ENCODE peak calls at places on chromosomes 3 and 15, in five cellular contexts. B, D, K, C and A are unnamed samples.

GRCh38 chr15:63466378-63467192 is 37.8 kb upstream of the USP3 start:
- DNase-seq in B (no peak), C (peak), D (peak), K (peak), A (peak)

GRCh38 chr3:124248471-124249028 is 256.6 kb upstream of the ROPN1 start:
- DNase-seq in D (no peak), C (no peak), K (peak), B (peak), A (peak)

GRCh38 chr3:174126990-174127758 is 729.6 kb downstream of the NLGN1 start:
- DNase-seq in B (no peak), C (no peak), D (no peak), K (no peak), A (no peak)

GRCh38 chr3:118607915-118608820 is 426.5 kb downstream of the IGSF11 start:
- DNase-seq in B (no peak), K (no peak), D (no peak), C (no peak), A (no peak)

GRCh38 chr3:72354486-72354885 is 493.8 kb downstream of the SHQ1 start:
- DNase-seq in C (no peak), D (no peak), B (no peak), K (no peak), A (no peak)

GRCh38 chr3:197068077-197068476 is 38.5 kb upstream of the MELTF start:
- DNase-seq in C (no peak), B (no peak), K (no peak), D (no peak), A (no peak)

GRCh38 chr3:129187857-129188256 is 4.2 kb upstream of the CNBP start:
- DNase-seq in C (no peak), B (no peak), D (no peak), K (no peak), A (no peak)

GRCh38 chr3:35045106-35045505 is 594.2 kb upstream of the ARPP21 start:
- DNase-seq in B (no peak), D (no peak), K (no peak), C (no peak), A (no peak)

GRCh38 chr3:21056293-21056692 is 694.7 kb downstream of the ZNF385D start:
- DNase-seq in D (no peak), B (no peak), K (no peak), C (no peak), A (no peak)

GRCh38 chr3:37093481-37093880 is 80.9 kb downstream of the LRRFIP2 start:
- DNase-seq in B (no peak), D (no peak), K (no peak), C (no peak), A (no peak)

GRCh38 chr15:93479679-93480078 is 390.7 kb upstream of the RGMA start:
- DNase-seq in D (no peak), C (no peak), K (peak), B (peak), A (no peak)

GRCh38 chr3:180306691-180307090 is 270.0 kb upstream of the PEX5L start:
- DNase-seq in B (no peak), C (no peak), K (no peak), D (no peak), A (peak)

GRCh38 chr15:83065431-83065830 is 1.6 kb downstream of the BTBD1 start:
- DNase-seq in K (no peak), D (no peak), B (no peak), C (no peak), A (no peak)

GRCh38 chr3:33358172-33358781 is 81.0 kb downstream of the FBXL2 start:
- DNase-seq in K (no peak), D (no peak), C (no peak), B (no peak), A (no peak)

GRCh38 chr3:42519568-42519962 is 17.1 kb downstream of the VIPR1 start:
- DNase-seq in B (no peak), K (no peak), C (no peak), D (no peak), A (no peak)

GRCh38 chr3:140736863-140737460 is 59.1 kb downstream of the TRIM42 start:
- DNase-seq in C (no peak), D (peak), B (peak), K (peak), A (peak)

GRCh38 chr3:81352867-81353266 is 408.6 kb downstream of the GBE1 start:
- DNase-seq in K (no peak), B (no peak), C (peak), D (no peak), A (no peak)

GRCh38 chr3:74041068-74041675 is 416.4 kb upstream of the PDZRN3 start:
- DNase-seq in C (no peak), D (no peak), B (no peak), K (no peak), A (no peak)

GRCh38 chr3:2362122-2362521 is 263.5 kb downstream of the CNTN4 start:
- DNase-seq in K (no peak), D (no peak), C (no peak), B (no peak), A (no peak)

GRCh38 chr3:83438177-83438576 is 1520.6 kb upstream of the CADM2 start:
- DNase-seq in K (no peak), C (no peak), B (no peak), D (no peak), A (no peak)

GRCh38 chr3:175672119-175672689 is 813.1 kb downstream of the NAALADL2 start:
- DNase-seq in K (no peak), C (no peak), B (no peak), D (no peak), A (no peak)

GRCh38 chr3:58422756-58423324 is 10.8 kb downstream of the PDHB start:
- DNase-seq in C (no peak), B (no peak), K (no peak), D (no peak), A (no peak)

GRCh38 chr3:32147509-32147908 is 41.1 kb downstream of the GPD1L start:
- DNase-seq in K (no peak), C (no peak), D (no peak), B (no peak), A (no peak)

GRCh38 chr15:41620536-41621199 is 39.5 kb upstream of the MGA start:
- DNase-seq in B (no peak), D (no peak), C (no peak), K (no peak), A (peak)

GRCh38 chr3:47762233-47762632 is 19.5 kb downstream of the SMARCC1 start:
- DNase-seq in B (no peak), C (no peak), K (no peak), D (no peak), A (no peak)

DNA sequence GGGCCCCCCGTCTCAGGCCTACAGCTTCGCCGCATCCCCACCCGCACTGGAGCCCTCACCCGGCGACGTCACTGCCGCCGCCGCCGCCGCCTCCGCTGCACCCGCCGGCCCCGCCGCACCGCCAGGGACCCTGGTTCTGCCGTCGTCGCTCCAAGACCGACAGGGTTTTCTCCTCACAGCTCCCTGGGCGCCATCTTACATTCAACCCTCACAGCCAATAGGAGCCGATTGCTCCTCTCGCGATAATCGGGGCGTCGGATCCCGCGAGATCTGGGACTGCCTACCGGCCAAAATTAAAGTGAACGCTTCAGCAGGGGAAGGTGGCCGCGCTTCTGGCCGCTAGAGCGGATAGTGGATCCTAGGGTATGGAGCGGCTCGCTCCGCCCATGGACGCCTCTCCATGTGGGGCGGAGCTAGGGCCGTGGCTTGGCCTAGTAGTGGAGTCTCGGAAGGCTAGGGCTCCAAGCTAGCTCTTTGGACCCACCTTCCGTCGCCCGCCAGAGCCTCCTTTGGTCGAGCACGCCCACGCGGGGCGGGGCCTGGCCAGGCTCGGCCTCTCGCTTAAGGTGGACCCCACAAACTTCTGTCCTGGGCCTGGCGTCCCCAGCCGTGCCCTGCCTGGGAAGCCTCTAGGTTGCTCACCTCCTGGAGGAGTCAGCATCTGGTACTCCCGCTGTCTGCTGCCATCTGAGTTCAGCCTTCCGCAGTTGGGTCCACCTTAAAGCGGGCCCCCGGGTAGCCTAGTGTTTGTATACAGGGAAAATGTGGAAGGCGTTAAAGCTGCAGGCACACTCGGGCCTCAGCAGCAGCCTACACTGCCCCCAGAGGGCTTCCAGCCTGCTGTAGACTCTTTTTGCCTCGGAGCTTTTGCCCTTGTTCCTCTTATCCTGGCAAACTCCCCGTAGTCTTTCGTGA is at the start of gene QRICH1:
- DNase-seq in D (peak), C (peak), B (peak), K (peak), A (peak)
- TF ChIP-seq POLR2A in D (peak), C (peak), B (peak), K (peak), A (peak)

GRCh38 chr3:52533623-52534280 is at the start of gene NT5DC2:
- DNase-seq in B (peak), C (no peak), K (peak), D (peak), A (peak)

GRCh38 chr3:52532517-52532837 is 1.2 kb downstream of the NT5DC2 start:
- DNase-seq in K (peak), C (no peak), D (no peak), B (peak), A (peak)

GRCh38 chr3:52531636-52532516 is 1.8 kb downstream of the NT5DC2 start:
- DNase-seq in B (no peak), C (no peak), D (no peak), K (peak), A (peak)

GRCh38 chr3:52534281-52535183 is 875 bp upstream of the NT5DC2 start:
- DNase-seq in B (no peak), D (no peak), C (no peak), K (peak), A (peak)

GRCh38 chr3:52532838-52533622 is 627 bp downstream of the NT5DC2 start:
- DNase-seq in D (peak), B (peak), C (no peak), K (peak), A (peak)
- TF ChIP-seq POLR2A in D (no peak), B (no peak), C (no peak), K (no peak), A (no peak)

GRCh38 chr3:56915969-56916586 is 114.3 kb upstream of the ARHGEF3 start:
- DNase-seq in K (peak), D (no peak), C (no peak), B (peak), A (no peak)
- TF ChIP-seq POLR2A in K (no peak), D (no peak), C (no peak), B (no peak), A (no peak)

GRCh38 chr15:67090297-67091072 is 25.1 kb downstream of the SMAD3 start:
- DNase-seq in D (no peak), K (no peak), C (no peak), B (no peak), A (no peak)
- TF ChIP-seq POLR2A in D (no peak), K (no peak), C (no peak), B (no peak), A (no peak)